ENCODE peak calls at places on chromosomes 7 and 10, in eight cellular contexts. M is A549, G is mesendoderm, S is GM23248, E is keratinocyte, L is mammary epithelial cell, R is fibroblast of lung, F is neuronal stem cell. V is an unnamed sample.

GRCh38 chr7:54419209-54419608 is 123.0 kb upstream of the VSTM2A start:
- DNase-seq in M (no peak), G (no peak), S (no peak), E (no peak), L (no peak), R (no peak), F (no peak), V (no peak)

GRCh38 chr7:28440055-28440601 is 27.8 kb downstream of the CREB5 start:
- DNase-seq in M (no peak), G (no peak), S (no peak), E (no peak), L (no peak), R (no peak), F (no peak), V (no peak)

GRCh38 chr10:131899695-131900349 is 986 bp upstream of the PPP2R2D start:
- DNase-seq in M (peak), G (peak), S (no peak), E (no peak), L (no peak), R (no peak), F (no peak), V (no peak)

GRCh38 chr10:113037222-113037621 is 87.2 kb downstream of the TCF7L2 start:
- DNase-seq in M (no peak), G (no peak), S (no peak), E (no peak), L (no peak), R (no peak), F (no peak), V (no peak)

GRCh38 chr7:92641921-92642511 is 51.8 kb upstream of the FAM133B start:
- DNase-seq in M (no peak), G (no peak), S (peak), E (no peak), L (peak), R (peak), F (no peak), V (no peak)

GRCh38 chr10:89946106-89946505 is 244.7 kb downstream of the KIF20B start:
- DNase-seq in M (no peak), G (no peak), S (peak), E (no peak), L (no peak), R (peak), F (no peak), V (no peak)

GRCh38 chr10:71241899-71242620 is 29.7 kb downstream of the UNC5B start:
- DNase-seq in M (no peak), G (no peak), S (peak), E (no peak), L (no peak), R (no peak), F (no peak), V (no peak)

GRCh38 chr7:15411019-15411418 is 150.8 kb downstream of the AGMO start:
- DNase-seq in M (no peak), G (no peak), S (no peak), E (no peak), L (no peak), R (no peak), F (no peak), V (no peak)

GRCh38 chr7:25862993-25863726 is 288.8 kb upstream of the NFE2L3 start:
- DNase-seq in M (no peak), G (no peak), S (no peak), E (no peak), L (no peak), R (no peak), F (no peak), V (no peak)

GRCh38 chr10:89183571-89183970 is 23.5 kb downstream of the CH25H start:
- DNase-seq in M (no peak), G (no peak), S (peak), E (no peak), L (peak), R (peak), F (no peak), V (no peak)

GRCh38 chr7:29557954-29558353 is 5.7 kb upstream of the PRR15 start:
- DNase-seq in M (no peak), G (peak), S (peak), E (no peak), L (peak), R (no peak), F (no peak), V (peak)

GRCh38 chr10:30705086-30705624 is 75.6 kb upstream of the LYZL2 start:
- DNase-seq in M (no peak), G (no peak), S (no peak), E (no peak), L (no peak), R (no peak), F (no peak), V (no peak)

GRCh38 chr7:2572101-2572842 is 13.5 kb downstream of the IQCE start:
- DNase-seq in M (no peak), G (peak), S (peak), E (no peak), L (peak), R (peak), F (no peak), V (peak)

GRCh38 chr10:16717617-16718395 is 99.4 kb downstream of the RSU1 start:
- DNase-seq in M (no peak), G (no peak), S (peak), E (no peak), L (no peak), R (peak), F (no peak), V (no peak)

GRCh38 chr10:30931094-30931493 is 100.6 kb downstream of the ZNF438 start:
- DNase-seq in M (no peak), G (no peak), S (peak), E (no peak), L (no peak), R (no peak), F (no peak), V (no peak)

GRCh38 chr10:20688797-20689544 is 208.1 kb downstream of the NEBL start:
- DNase-seq in M (no peak), G (no peak), S (no peak), E (no peak), L (no peak), R (no peak), F (no peak), V (no peak)

GRCh38 chr7:54788664-54789063 is 29.7 kb upstream of the SEC61G start:
- DNase-seq in M (peak), G (peak), S (peak), E (peak), L (peak), R (peak), F (peak), V (peak)

GRCh38 chr7:142581341-142581740 is 167.9 kb upstream of the PRSS1 start:
- DNase-seq in M (no peak), G (peak), S (peak), E (peak), L (peak), R (no peak), F (no peak), V (peak)

GRCh38 chr10:62992145-62992721 is 140.9 kb upstream of the NRBF2 start:
- DNase-seq in M (no peak), G (no peak), S (peak), E (no peak), L (peak), R (peak), F (no peak), V (no peak)

GRCh38 chr7:105849122-105849855 is 27.1 kb downstream of the ATXN7L1 start:
- DNase-seq in M (no peak), G (peak), S (peak), E (no peak), L (peak), R (no peak), F (no peak), V (peak)

GRCh38 chr10:83983578-83984255 is 155.6 kb upstream of the GHITM start:
- DNase-seq in M (no peak), G (peak), S (no peak), E (peak), L (peak), R (no peak), F (no peak), V (no peak)

GRCh38 chr7:80335473-80336232 is 176.2 kb downstream of the GNAT3 start:
- DNase-seq in M (no peak), G (peak), S (no peak), E (no peak), L (no peak), R (peak), F (peak), V (no peak)

GRCh38 chr10:63630928-63631685 is 109.9 kb downstream of the REEP3 start:
- DNase-seq in M (no peak), G (no peak), S (peak), E (no peak), L (no peak), R (peak), F (no peak), V (no peak)

GRCh38 chr7:27184342-27185012 is 555 bp downstream of the HOXA11 start:
- DNase-seq in M (peak), G (no peak), S (peak), E (no peak), L (peak), R (no peak), F (no peak), V (peak)

GRCh38 chr7:117143580-117143979 is 179.3 kb downstream of the WNT2 start:
- DNase-seq in M (no peak), G (no peak), S (peak), E (peak), L (peak), R (peak), F (no peak), V (no peak)

GRCh38 chr7:7443951-7444350 is 91.7 kb downstream of the COL28A1 start:
- DNase-seq in M (no peak), G (no peak), S (no peak), E (no peak), L (no peak), R (no peak), F (no peak), V (no peak)

GRCh38 chr7:66739953-66740301 is 606 bp upstream of the RABGEF1 start:
- DNase-seq in M (no peak), G (peak), S (peak), E (no peak), L (no peak), R (peak), F (no peak), V (no peak)

GRCh38 chr7:44265733-44266132 is 59.7 kb downstream of the CAMK2B start:
- DNase-seq in M (no peak), G (no peak), S (no peak), E (no peak), L (no peak), R (no peak), F (no peak), V (no peak)

GRCh38 chr10:32103721-32104120 is 47.5 kb upstream of the KIF5B start:
- DNase-seq in M (no peak), G (no peak), S (peak), E (no peak), L (no peak), R (peak), F (peak), V (no peak)

GRCh38 chr10:32105782-32106382 is 49.7 kb upstream of the KIF5B start:
- DNase-seq in M (no peak), G (no peak), S (no peak), E (no peak), L (no peak), R (no peak), F (no peak), V (no peak)

GRCh38 chr10:32109603-32110002 is 53.4 kb upstream of the KIF5B start:
- DNase-seq in M (no peak), G (no peak), S (no peak), E (no peak), L (no peak), R (no peak), F (no peak), V (no peak)

GRCh38 chr10:32104622-32105509 is 48.6 kb upstream of the KIF5B start:
- DNase-seq in M (no peak), G (no peak), S (peak), E (no peak), L (no peak), R (peak), F (no peak), V (no peak)

GRCh38 chr10:32104181-32104580 is 48.0 kb upstream of the KIF5B start:
- DNase-seq in M (no peak), G (no peak), S (no peak), E (no peak), L (no peak), R (peak), F (no peak), V (no peak)
- H3K4me2 ChIP-seq in M (no peak), G (no peak), S (no peak), E (no peak), L (no peak), R (no peak), F (no peak), V (no peak)

GRCh38 chr10:91103384-91104184 is 116.9 kb upstream of the PCGF5 start:
- DNase-seq in M (no peak), G (peak), S (no peak), E (no peak), L (no peak), R (no peak), F (no peak), V (no peak)
- H3K4me2 ChIP-seq in M (no peak), G (no peak), S (no peak), E (no peak), L (no peak), R (no peak), F (no peak), V (no peak)

DNA sequence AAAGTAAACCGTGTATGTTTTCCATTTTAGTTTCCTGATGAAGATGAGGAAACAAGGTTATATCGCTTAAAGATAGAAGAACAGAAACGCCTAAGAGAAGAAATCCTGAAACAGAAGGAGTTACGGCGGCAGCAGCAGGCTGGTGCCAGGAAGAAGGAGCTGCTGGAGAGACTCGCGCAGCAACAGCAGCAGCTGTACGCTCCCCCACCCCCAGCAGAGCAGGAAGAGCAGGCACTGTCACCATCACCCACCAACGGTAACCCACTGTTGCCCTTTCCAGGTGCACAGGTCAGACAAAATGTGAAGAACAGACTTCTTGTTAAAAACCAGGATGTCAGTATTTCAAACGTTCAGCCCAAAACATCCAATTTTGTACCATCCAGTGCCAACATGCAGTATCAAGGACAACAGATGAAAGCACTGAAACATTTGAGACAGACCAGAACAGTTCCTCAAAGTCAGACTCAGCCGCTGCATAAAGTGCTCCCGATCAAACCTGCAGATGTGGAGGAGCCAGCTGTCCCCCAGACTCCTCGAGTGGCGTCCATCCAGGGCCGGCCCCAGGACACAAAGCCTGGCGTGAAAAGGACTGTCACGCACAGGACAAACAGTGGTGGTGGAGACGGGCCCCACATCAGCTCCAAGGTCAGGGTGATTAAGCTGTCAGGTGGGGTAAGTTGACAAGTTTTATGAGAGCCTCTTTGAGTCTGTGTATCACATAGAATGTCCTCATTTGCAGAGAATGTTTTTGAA is 67.2 kb downstream of the SHH start:
- DNase-seq in M (no peak), G (no peak), S (no peak), E (no peak), L (no peak), R (no peak), F (no peak), V (no peak)
- H3K4me2 ChIP-seq in M (no peak), G (no peak), S (no peak), E (no peak), L (no peak), R (no peak), F (no peak), V (no peak)

GRCh38 chr7:100878013-100878412 is 3.1 kb downstream of the SRRT start:
- DNase-seq in M (no peak), G (no peak), S (no peak), E (no peak), L (no peak), R (no peak), F (no peak), V (no peak)

GRCh38 chr7:100874300-100874576 is 665 bp upstream of the SRRT start:
- DNase-seq in M (no peak), G (peak), S (no peak), E (no peak), L (no peak), R (no peak), F (no peak), V (no peak)

GRCh38 chr7:100874577-100875355 is at the start of gene SRRT:
- DNase-seq in M (peak), G (peak), S (peak), E (no peak), L (peak), R (peak), F (peak), V (peak)

GRCh38 chr7:100875356-100875751 is 451 bp downstream of the SRRT start:
- DNase-seq in M (no peak), G (no peak), S (peak), E (no peak), L (peak), R (no peak), F (no peak), V (no peak)

GRCh38 chr7:100873599-100874299 is 1.2 kb upstream of the SRRT start:
- DNase-seq in M (no peak), G (no peak), S (no peak), E (no peak), L (no peak), R (no peak), F (no peak), V (no peak)
- H3K4me2 ChIP-seq in M (peak), G (no peak), S (no peak), E (peak), L (peak), R (peak), F (peak), V (peak)

GRCh38 chr7:138898255-138898654 is 82.9 kb downstream of the KIAA1549 start:
- DNase-seq in M (no peak), G (no peak), S (peak), E (no peak), L (no peak), R (no peak), F (no peak), V (no peak)
- H3K4me2 ChIP-seq in M (no peak), G (no peak), S (no peak), E (no peak), L (no peak), R (no peak), F (no peak), V (peak)

DNA sequence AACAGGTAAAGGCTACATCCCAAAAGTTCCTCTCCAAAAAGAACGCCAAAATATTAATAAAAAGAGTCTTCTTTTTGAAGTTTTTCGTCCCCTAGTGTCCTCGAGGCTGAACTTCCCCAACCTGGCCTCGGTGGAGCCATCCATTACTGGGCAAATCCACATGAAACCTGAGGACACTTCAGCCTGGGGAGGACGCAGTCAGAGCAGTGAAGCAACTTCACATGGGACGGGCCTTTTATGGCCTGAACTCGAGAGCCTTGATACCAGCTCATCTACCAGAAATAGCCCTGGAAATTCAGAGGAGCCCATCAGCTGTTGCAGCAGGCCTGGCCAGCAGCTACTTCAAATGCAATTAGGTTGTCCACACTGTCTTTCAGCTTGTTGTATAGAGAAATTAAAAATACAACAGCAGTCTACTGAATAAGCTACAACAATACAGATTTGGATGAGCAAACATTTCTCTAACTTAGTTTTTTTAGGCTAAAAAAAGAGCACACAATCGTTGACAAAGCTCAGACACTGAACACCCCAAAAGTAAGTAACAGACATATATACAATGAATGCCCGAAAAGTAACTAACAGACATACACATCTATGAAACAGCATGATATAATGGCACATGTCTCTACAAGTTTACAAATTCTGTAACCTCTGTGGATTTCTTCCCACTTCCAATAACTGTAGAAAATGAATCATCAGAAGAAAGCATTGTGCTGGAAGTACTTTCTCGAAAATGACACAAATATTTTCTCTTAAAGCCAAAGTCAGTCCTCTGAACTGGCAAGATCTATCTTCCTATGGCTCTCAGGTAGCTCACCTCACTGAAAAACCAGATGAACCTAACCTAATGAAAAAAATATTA is at the start of gene SVIL:
- DNase-seq in M (no peak), G (peak), S (peak), E (no peak), L (peak), R (peak), F (no peak), V (no peak)
- H3K4me2 ChIP-seq in M (peak), G (no peak), S (peak), E (peak), L (peak), R (peak), F (no peak), V (peak)

GRCh38 chr7:33109758-33110238 is 594 bp upstream of the RP9 start:
- DNase-seq in M (peak), G (no peak), S (peak), E (no peak), L (peak), R (no peak), F (no peak), V (no peak)

GRCh38 chr7:33111614-33112013 is 2.4 kb upstream of the RP9 start:
- DNase-seq in M (no peak), G (no peak), S (no peak), E (no peak), L (peak), R (no peak), F (no peak), V (no peak)

GRCh38 chr7:33107136-33108066 is 1.8 kb downstream of the RP9 start:
- DNase-seq in M (peak), G (peak), S (peak), E (no peak), L (peak), R (peak), F (peak), V (no peak)

GRCh38 chr7:33108931-33109757 is at the start of gene RP9:
- DNase-seq in M (peak), G (peak), S (peak), E (no peak), L (peak), R (peak), F (peak), V (peak)

GRCh38 chr7:33108591-33108930 is 643 bp downstream of the RP9 start:
- DNase-seq in M (peak), G (no peak), S (no peak), E (no peak), L (peak), R (peak), F (no peak), V (peak)
- H3K4me2 ChIP-seq in M (peak), G (peak), S (peak), E (peak), L (peak), R (peak), F (peak), V (peak)

DNA sequence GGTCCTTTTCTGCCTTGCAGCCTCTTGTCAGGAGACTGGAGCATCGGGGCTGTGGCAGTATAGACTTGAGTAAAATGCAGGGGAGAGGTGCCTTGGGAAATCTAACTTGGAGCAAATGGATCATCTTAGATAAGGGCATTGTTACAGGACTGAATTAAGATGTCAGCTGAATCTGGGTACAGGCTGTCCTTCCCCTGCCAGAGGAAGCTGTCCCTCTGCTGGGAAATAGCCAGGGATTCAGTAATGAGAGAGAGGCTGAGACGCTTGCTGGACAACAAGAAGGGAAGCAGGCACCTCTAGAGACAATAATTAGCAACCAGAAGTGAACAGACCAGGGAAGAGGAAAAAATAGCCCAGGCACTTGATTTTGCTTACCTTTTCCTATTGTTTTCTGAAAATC is 20.7 kb upstream of the RAPGEF5 start:
- DNase-seq in M (no peak), G (no peak), S (no peak), E (no peak), L (no peak), R (no peak), F (no peak), V (no peak)
- H3K4me2 ChIP-seq in M (no peak), G (no peak), S (no peak), E (no peak), L (no peak), R (no peak), F (no peak), V (no peak)